ENCODE peak calls at places on chromosomes 11 and 22, in ten cellular contexts. One of them, this sample, is unnamed.

GRCh38 chr11:60161107-60161506 is 21.8 kb downstream of the MS4A6A start:
- DNase-seq in heart right ventricle: no peak
- DNase-seq in psoas muscle: no peak
- DNase-seq in CD8-positive, alpha-beta T cell: no peak
- DNase-seq in small intestine: no peak
- DNase-seq in A549: no peak
- DNase-seq in neuronal stem cell: no peak
- DNase-seq in HAP-1: no peak
- DNase-seq in fibroblast of lung: no peak
- DNase-seq in AG04450: no peak
- DNase-seq in this sample: no peak

GRCh38 chr11:63769044-63769718 is 606 bp upstream of the ZFTA start:
- DNase-seq in A549: no peak
- DNase-seq in heart right ventricle: peak; percentile 24
- DNase-seq in CD8-positive, alpha-beta T cell: peak; percentile 32
- DNase-seq in small intestine: no peak
- DNase-seq in fibroblast of lung: peak; percentile 41
- DNase-seq in HAP-1: no peak
- DNase-seq in neuronal stem cell: peak; percentile 41
- DNase-seq in psoas muscle: peak; percentile 72
- DNase-seq in AG04450: no peak
- DNase-seq in this sample: peak; percentile 52

GRCh38 chr22:46280999-46281623 is 13.3 kb downstream of the TTC38 start:
- DNase-seq in A549: no peak
- DNase-seq in heart right ventricle: no peak
- DNase-seq in small intestine: peak; percentile 21
- DNase-seq in psoas muscle: peak; percentile 51
- DNase-seq in HAP-1: no peak
- DNase-seq in AG04450: no peak
- DNase-seq in fibroblast of lung: no peak
- DNase-seq in CD8-positive, alpha-beta T cell: peak; percentile 45
- DNase-seq in neuronal stem cell: no peak
- DNase-seq in this sample: no peak

GRCh38 chr11:68215087-68215445 is 2.0 kb upstream of the KMT5B start:
- DNase-seq in psoas muscle: no peak
- DNase-seq in small intestine: no peak
- DNase-seq in HAP-1: no peak
- DNase-seq in AG04450: no peak
- DNase-seq in fibroblast of lung: no peak
- DNase-seq in CD8-positive, alpha-beta T cell: no peak
- DNase-seq in A549: no peak
- DNase-seq in neuronal stem cell: no peak
- DNase-seq in heart right ventricle: no peak
- DNase-seq in this sample: no peak

GRCh38 chr11:83566948-83567347 is 280.8 kb upstream of the CCDC90B start:
- DNase-seq in small intestine: peak; percentile 60
- DNase-seq in A549: no peak
- DNase-seq in heart right ventricle: no peak
- DNase-seq in neuronal stem cell: no peak
- DNase-seq in HAP-1: no peak
- DNase-seq in CD8-positive, alpha-beta T cell: no peak
- DNase-seq in AG04450: no peak
- DNase-seq in fibroblast of lung: peak; percentile 69
- DNase-seq in psoas muscle: no peak
- DNase-seq in this sample: no peak

GRCh38 chr11:65606876-65607613 is 7.0 kb downstream of the MAP3K11 start:
- DNase-seq in CD8-positive, alpha-beta T cell: no peak
- DNase-seq in psoas muscle: peak; percentile 97
- DNase-seq in A549: peak; percentile 46
- DNase-seq in neuronal stem cell: peak; percentile 97
- DNase-seq in small intestine: peak; percentile 70
- DNase-seq in AG04450: peak; percentile 82
- DNase-seq in fibroblast of lung: peak; percentile 97
- DNase-seq in heart right ventricle: peak; percentile 96
- DNase-seq in HAP-1: no peak
- DNase-seq in this sample: peak; percentile 96

GRCh38 chr11:118911113-118911879 is 14.4 kb downstream of the BCL9L start:
- DNase-seq in HAP-1: no peak
- DNase-seq in psoas muscle: peak; percentile 64
- DNase-seq in small intestine: peak; percentile 82
- DNase-seq in CD8-positive, alpha-beta T cell: no peak
- DNase-seq in AG04450: no peak
- DNase-seq in heart right ventricle: no peak
- DNase-seq in fibroblast of lung: peak; percentile 61
- DNase-seq in neuronal stem cell: no peak
- DNase-seq in A549: no peak
- DNase-seq in this sample: no peak

GRCh38 chr22:41951898-41952474 is at the start of gene SMIM45:
- DNase-seq in CD8-positive, alpha-beta T cell: no peak
- DNase-seq in neuronal stem cell: peak; percentile 72
- DNase-seq in small intestine: no peak
- DNase-seq in AG04450: no peak
- DNase-seq in fibroblast of lung: no peak
- DNase-seq in psoas muscle: no peak
- DNase-seq in HAP-1: no peak
- DNase-seq in heart right ventricle: no peak
- DNase-seq in A549: no peak
- DNase-seq in this sample: no peak

GRCh38 chr22:22770280-22770871 is 117.2 kb upstream of the IGLL5 start:
- DNase-seq in neuronal stem cell: peak; percentile 39
- DNase-seq in A549: peak; percentile 33
- DNase-seq in AG04450: no peak
- DNase-seq in small intestine: peak; percentile 69
- DNase-seq in heart right ventricle: peak; percentile 25
- DNase-seq in fibroblast of lung: peak; percentile 4
- DNase-seq in CD8-positive, alpha-beta T cell: peak; percentile 49
- DNase-seq in psoas muscle: no peak
- DNase-seq in HAP-1: peak; percentile 23
- DNase-seq in this sample: no peak

GRCh38 chr11:12581923-12582322 is 92.3 kb upstream of the TEAD1 start:
- DNase-seq in fibroblast of lung: peak; percentile 95
- DNase-seq in AG04450: peak; percentile 38
- DNase-seq in neuronal stem cell: no peak
- DNase-seq in heart right ventricle: no peak
- DNase-seq in A549: peak; percentile 24
- DNase-seq in small intestine: peak; percentile 17
- DNase-seq in CD8-positive, alpha-beta T cell: no peak
- DNase-seq in psoas muscle: no peak
- DNase-seq in HAP-1: no peak
- DNase-seq in this sample: no peak

GRCh38 chr22:20102203-20102780 is 13.6 kb upstream of the RANBP1 start:
- DNase-seq in neuronal stem cell: no peak
- DNase-seq in psoas muscle: peak; percentile 17
- DNase-seq in heart right ventricle: no peak
- DNase-seq in A549: no peak
- DNase-seq in AG04450: no peak
- DNase-seq in fibroblast of lung: no peak
- DNase-seq in HAP-1: no peak
- DNase-seq in small intestine: no peak
- DNase-seq in CD8-positive, alpha-beta T cell: no peak
- DNase-seq in this sample: no peak

GRCh38 chr11:111707039-111707690 is 59.0 kb downstream of the PPP2R1B start:
- DNase-seq in heart right ventricle: peak; percentile 61
- DNase-seq in small intestine: peak; percentile 44
- DNase-seq in psoas muscle: peak; percentile 60
- DNase-seq in neuronal stem cell: no peak
- DNase-seq in HAP-1: peak; percentile 89
- DNase-seq in A549: no peak
- DNase-seq in AG04450: peak; percentile 74
- DNase-seq in fibroblast of lung: peak; percentile 84
- DNase-seq in CD8-positive, alpha-beta T cell: no peak
- DNase-seq in this sample: peak; percentile 52

GRCh38 chr11:135022430-135022829 is 610.4 kb upstream of the B3GAT1 start:
- DNase-seq in CD8-positive, alpha-beta T cell: no peak
- DNase-seq in heart right ventricle: no peak
- DNase-seq in AG04450: no peak
- DNase-seq in HAP-1: no peak
- DNase-seq in small intestine: no peak
- DNase-seq in psoas muscle: no peak
- DNase-seq in A549: no peak
- DNase-seq in neuronal stem cell: no peak
- DNase-seq in fibroblast of lung: no peak
- DNase-seq in this sample: no peak

GRCh38 chr22:47846206-47846605 is 1083.8 kb downstream of the TBC1D22A start:
- DNase-seq in CD8-positive, alpha-beta T cell: no peak
- DNase-seq in AG04450: no peak
- DNase-seq in HAP-1: no peak
- DNase-seq in A549: no peak
- DNase-seq in small intestine: no peak
- DNase-seq in heart right ventricle: no peak
- DNase-seq in psoas muscle: no peak
- DNase-seq in neuronal stem cell: no peak
- DNase-seq in fibroblast of lung: no peak
- DNase-seq in this sample: no peak
- H3K9me3 ChIP-seq in CD8-positive, alpha-beta T cell: no peaks in the 10 kb centered on the region
- H3K9me3 ChIP-seq in AG04450: peaks cover 69% of the 10 kb centered on the region
- H3K9me3 ChIP-seq in HAP-1: no peaks in the 10 kb centered on the region
- H3K9me3 ChIP-seq in A549: no peaks in the 10 kb centered on the region
- H3K9me3 ChIP-seq in small intestine: no peaks in the 10 kb centered on the region
- H3K9me3 ChIP-seq in heart right ventricle: no peaks in the 10 kb centered on the region
- H3K9me3 ChIP-seq in psoas muscle: no peaks in the 10 kb centered on the region
- H3K9me3 ChIP-seq in neuronal stem cell: no peaks in the 10 kb centered on the region
- H3K9me3 ChIP-seq in fibroblast of lung: no peaks in the 10 kb centered on the region
- H3K9me3 ChIP-seq in this sample: no peaks in the 10 kb centered on the region

DNA sequence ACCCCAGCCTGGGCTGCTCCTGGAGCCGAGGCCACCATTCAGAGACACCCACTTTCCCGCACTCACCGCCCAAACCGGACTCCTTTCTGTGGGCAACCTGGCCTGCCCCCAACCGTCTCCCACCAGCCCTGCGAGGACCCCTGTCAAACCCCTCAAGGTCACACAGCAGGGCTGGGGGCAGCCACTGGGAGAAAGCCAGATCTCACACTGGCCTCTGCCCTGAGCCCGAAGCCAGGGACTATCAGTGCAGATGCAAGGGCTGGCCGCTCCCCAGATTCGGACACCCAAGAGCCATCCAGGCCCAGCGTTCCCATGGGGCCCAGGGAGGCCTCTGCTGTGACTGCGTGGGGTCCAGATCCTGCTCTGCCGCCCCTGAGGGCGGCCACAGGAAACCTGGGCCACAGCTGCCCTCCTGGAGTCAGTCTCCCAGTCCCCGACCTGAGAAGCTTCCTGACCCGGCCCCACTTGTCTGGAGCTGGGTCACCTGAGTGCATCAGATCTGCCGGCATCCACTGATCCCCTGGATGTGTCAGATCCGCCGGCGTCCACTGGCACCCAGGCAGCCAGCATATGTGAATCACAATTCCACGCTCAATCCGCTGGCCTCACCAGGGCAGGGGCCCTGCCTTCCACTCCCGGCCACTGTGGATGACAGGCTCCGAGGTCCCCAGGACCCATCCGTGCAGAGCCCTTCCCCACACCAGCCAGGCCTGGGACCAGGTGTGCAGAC is 139.7 kb downstream of the BRD1 start:
- DNase-seq in heart right ventricle: no peak
- DNase-seq in psoas muscle: no peak
- DNase-seq in AG04450: no peak
- DNase-seq in A549: no peak
- DNase-seq in neuronal stem cell: no peak
- DNase-seq in HAP-1: no peak
- DNase-seq in small intestine: no peak
- DNase-seq in CD8-positive, alpha-beta T cell: no peak
- DNase-seq in fibroblast of lung: no peak
- DNase-seq in this sample: no peak
- H3K9me3 ChIP-seq in heart right ventricle: peaks cover 9% of the 10 kb centered on the region
- H3K9me3 ChIP-seq in psoas muscle: no peaks in the 10 kb centered on the region
- H3K9me3 ChIP-seq in AG04450: peaks cover 63% of the 10 kb centered on the region
- H3K9me3 ChIP-seq in A549: peaks cover 3% of the 10 kb centered on the region
- H3K9me3 ChIP-seq in neuronal stem cell: peaks cover 18% of the 10 kb centered on the region
- H3K9me3 ChIP-seq in HAP-1: no peaks in the 10 kb centered on the region
- H3K9me3 ChIP-seq in small intestine: no peaks in the 10 kb centered on the region
- H3K9me3 ChIP-seq in CD8-positive, alpha-beta T cell: no peaks in the 10 kb centered on the region
- H3K9me3 ChIP-seq in fibroblast of lung: no peaks in the 10 kb centered on the region
- H3K9me3 ChIP-seq in this sample: peaks cover 9% of the 10 kb centered on the region

DNA sequence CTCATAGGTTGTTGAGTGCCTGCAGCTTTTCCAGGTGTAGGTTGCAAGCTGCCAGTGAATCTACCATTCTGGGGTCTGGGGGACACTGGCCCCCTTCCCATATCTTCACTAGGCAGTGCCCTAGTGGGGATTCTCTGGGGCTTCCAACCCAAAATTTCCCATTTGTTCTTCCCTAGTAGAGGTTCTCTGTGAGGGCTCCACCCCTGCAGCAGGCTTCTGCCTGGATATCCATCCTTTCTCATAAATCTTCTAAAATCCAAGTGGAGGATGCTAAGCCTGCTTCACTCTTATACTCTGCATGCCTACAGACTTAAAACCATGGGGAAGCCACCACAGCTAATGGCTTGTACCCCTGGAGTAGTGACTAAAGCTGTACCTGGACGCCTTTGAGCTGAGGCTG is 33.4 kb downstream of the ANO3 start:
- DNase-seq in psoas muscle: no peak
- DNase-seq in neuronal stem cell: no peak
- DNase-seq in heart right ventricle: no peak
- DNase-seq in AG04450: no peak
- DNase-seq in CD8-positive, alpha-beta T cell: no peak
- DNase-seq in HAP-1: no peak
- DNase-seq in fibroblast of lung: no peak
- DNase-seq in small intestine: no peak
- DNase-seq in A549: no peak
- DNase-seq in this sample: no peak
- H3K9me3 ChIP-seq in psoas muscle: no peaks in the 10 kb centered on the region
- H3K9me3 ChIP-seq in neuronal stem cell: peaks cover 8% of the 10 kb centered on the region
- H3K9me3 ChIP-seq in heart right ventricle: peaks cover 34% of the 10 kb centered on the region
- H3K9me3 ChIP-seq in AG04450: no peaks in the 10 kb centered on the region
- H3K9me3 ChIP-seq in CD8-positive, alpha-beta T cell: no peaks in the 10 kb centered on the region
- H3K9me3 ChIP-seq in HAP-1: no peaks in the 10 kb centered on the region
- H3K9me3 ChIP-seq in fibroblast of lung: no peaks in the 10 kb centered on the region
- H3K9me3 ChIP-seq in small intestine: peaks cover 1% of the 10 kb centered on the region
- H3K9me3 ChIP-seq in A549: peaks cover 5% of the 10 kb centered on the region
- H3K9me3 ChIP-seq in this sample: peaks cover 3% of the 10 kb centered on the region

GRCh38 chr11:2661173-2662023 is 38.4 kb downstream of the KCNQ1OT1 start:
- DNase-seq in neuronal stem cell: no peak
- DNase-seq in AG04450: no peak
- DNase-seq in heart right ventricle: no peak
- DNase-seq in fibroblast of lung: no peak
- DNase-seq in CD8-positive, alpha-beta T cell: no peak
- DNase-seq in small intestine: no peak
- DNase-seq in psoas muscle: no peak
- DNase-seq in A549: no peak
- DNase-seq in HAP-1: no peak
- DNase-seq in this sample: no peak

GRCh38 chr11:2662430-2663299 is 37.1 kb downstream of the KCNQ1OT1 start:
- DNase-seq in A549: no peak
- DNase-seq in fibroblast of lung: no peak
- DNase-seq in CD8-positive, alpha-beta T cell: no peak
- DNase-seq in neuronal stem cell: no peak
- DNase-seq in AG04450: no peak
- DNase-seq in psoas muscle: no peak
- DNase-seq in HAP-1: no peak
- DNase-seq in heart right ventricle: no peak
- DNase-seq in small intestine: no peak
- DNase-seq in this sample: no peak

GRCh38 chr11:2662024-2662312 is 37.8 kb downstream of the KCNQ1OT1 start:
- DNase-seq in fibroblast of lung: no peak
- DNase-seq in AG04450: no peak
- DNase-seq in small intestine: no peak
- DNase-seq in psoas muscle: no peak
- DNase-seq in heart right ventricle: no peak
- DNase-seq in HAP-1: no peak
- DNase-seq in CD8-positive, alpha-beta T cell: no peak
- DNase-seq in A549: no peak
- DNase-seq in neuronal stem cell: no peak
- DNase-seq in this sample: no peak

GRCh38 chr11:2657697-2658284 is 42.0 kb downstream of the KCNQ1OT1 start:
- DNase-seq in CD8-positive, alpha-beta T cell: no peak
- DNase-seq in neuronal stem cell: no peak
- DNase-seq in AG04450: no peak
- DNase-seq in fibroblast of lung: no peak
- DNase-seq in small intestine: no peak
- DNase-seq in HAP-1: no peak
- DNase-seq in psoas muscle: no peak
- DNase-seq in heart right ventricle: no peak
- DNase-seq in A549: no peak
- DNase-seq in this sample: no peak

GRCh38 chr11:2660357-2660939 is 39.3 kb downstream of the KCNQ1OT1 start:
- DNase-seq in psoas muscle: no peak
- DNase-seq in heart right ventricle: no peak
- DNase-seq in CD8-positive, alpha-beta T cell: no peak
- DNase-seq in small intestine: no peak
- DNase-seq in A549: no peak
- DNase-seq in HAP-1: no peak
- DNase-seq in AG04450: no peak
- DNase-seq in neuronal stem cell: no peak
- DNase-seq in fibroblast of lung: no peak
- DNase-seq in this sample: no peak
- H3K9me3 ChIP-seq in psoas muscle: peaks cover 14% of the 10 kb centered on the region
- H3K9me3 ChIP-seq in heart right ventricle: peaks cover 62% of the 10 kb centered on the region
- H3K9me3 ChIP-seq in CD8-positive, alpha-beta T cell: no peaks in the 10 kb centered on the region
- H3K9me3 ChIP-seq in small intestine: no peaks in the 10 kb centered on the region
- H3K9me3 ChIP-seq in A549: peaks cover 83% of the 10 kb centered on the region
- H3K9me3 ChIP-seq in HAP-1: no peaks in the 10 kb centered on the region
- H3K9me3 ChIP-seq in AG04450: peaks cover 60% of the 10 kb centered on the region
- H3K9me3 ChIP-seq in neuronal stem cell: peaks cover 20% of the 10 kb centered on the region
- H3K9me3 ChIP-seq in fibroblast of lung: no peaks in the 10 kb centered on the region
- H3K9me3 ChIP-seq in this sample: peaks cover 55% of the 10 kb centered on the region